ENCODE peak calls at places on chromosomes 11 and 22, in four cellular contexts. G, D, Z and E are unnamed samples.

GRCh38 chr11:119316729-119317591 is at the start of gene MCAM:
- DNase-seq in Z (no peak), G (no peak), D (peak; percentile 48), E (no peak)

GRCh38 chr11:135074397-135074998 is 662.5 kb upstream of the B3GAT1 start:
- DNase-seq in D (no peak), G (no peak), Z (peak; percentile 8), E (no peak)

GRCh38 chr11:16770016-16770415 is 31.6 kb downstream of the C11orf58 start:
- DNase-seq in G (no peak), D (no peak), Z (no peak), E (no peak)

GRCh38 chr11:126214446-126215240 is 3.1 kb downstream of the FAM118B start:
- DNase-seq in D (no peak), Z (peak; percentile 66), G (no peak), E (no peak)

GRCh38 chr11:122101625-122102291 is 14.3 kb downstream of the BLID start:
- DNase-seq in D (peak; percentile 85), G (no peak), Z (no peak), E (peak; percentile 19)

GRCh38 chr11:72162891-72163492 is 27.5 kb downstream of the FOLR3 start:
- DNase-seq in D (no peak), Z (no peak), G (no peak), E (no peak)

GRCh38 chr22:47618180-47618579 is 855.7 kb downstream of the TBC1D22A start:
- DNase-seq in G (no peak), Z (no peak), D (no peak), E (no peak)

GRCh38 chr22:28953399-28953798 is 70.0 kb downstream of the ZNRF3 start:
- DNase-seq in G (no peak), Z (no peak), D (no peak), E (no peak)

GRCh38 chr22:32655068-32655467 is 146.4 kb upstream of the TIMP3 start:
- DNase-seq in G (no peak), D (no peak), Z (no peak), E (no peak)

GRCh38 chr22:42937164-42937854 is 77.6 kb downstream of the PACSIN2 start:
- DNase-seq in D (peak; percentile 87), Z (no peak), G (no peak), E (no peak)

GRCh38 chr22:21105294-21105693 is 59.5 kb downstream of the LRRC74B start:
- DNase-seq in Z (no peak), G (no peak), D (no peak), E (no peak)

GRCh38 chr22:22403771-22404170 is 104.8 kb downstream of the ZNF280B start:
- DNase-seq in G (no peak), Z (no peak), D (no peak), E (no peak)

GRCh38 chr11:91773090-91773489 is 451.5 kb upstream of the FAT3 start:
- DNase-seq in Z (no peak), G (no peak), D (no peak), E (no peak)

GRCh38 chr11:72579816-72580647 is 94.2 kb downstream of the PDE2A start:
- DNase-seq in Z (no peak), G (no peak), D (no peak), E (no peak)

GRCh38 chr11:120792306-120792705 is 231.6 kb upstream of the TBCEL start:
- DNase-seq in G (no peak), D (no peak), Z (no peak), E (no peak)

GRCh38 chr11:135075740-135076139 is 663.7 kb upstream of the B3GAT1 start:
- DNase-seq in D (peak; percentile 5), Z (peak; percentile 77), G (no peak), E (no peak)

GRCh38 chr11:64234840-64235379 is 526 bp downstream of the VEGFB start:
- DNase-seq in G (peak; percentile 47), Z (no peak), D (no peak), E (no peak)
- TF ChIP-seq CTCF in G (no peak), Z (peak; percentile 14), D (peak; percentile 26), E (peak; percentile 33)

GRCh38 chr11:9851366-9851765 is 187.5 kb downstream of the SWAP70 start:
- DNase-seq in Z (no peak), G (no peak), D (peak; percentile 41), E (no peak)
- TF ChIP-seq CTCF in Z (no peak), G (no peak), D (no peak), E (no peak)

DNA sequence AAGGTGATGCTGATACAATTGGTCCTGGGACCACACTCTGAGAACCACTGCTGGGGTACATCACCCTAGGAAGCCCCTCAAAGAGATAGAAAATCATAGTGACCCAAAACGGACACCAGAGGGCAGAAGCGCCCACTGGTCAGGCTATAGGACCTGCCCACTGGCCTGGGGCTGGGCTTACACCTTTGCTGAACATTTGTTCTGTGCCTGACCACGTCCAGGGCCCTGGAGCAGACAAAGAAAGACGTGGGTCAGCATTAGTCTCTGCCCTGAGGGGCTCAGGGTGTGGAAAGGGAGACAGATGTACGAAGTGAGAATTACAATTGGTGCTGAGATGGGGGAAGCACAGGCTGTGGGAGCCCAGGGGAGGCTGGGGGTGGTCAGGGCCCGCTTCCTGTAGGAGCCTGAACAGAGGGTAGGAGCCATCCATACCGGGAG is 14.4 kb upstream of the SERPINH1 start:
- DNase-seq in G (no peak), Z (peak; percentile 6), D (peak; percentile 65), E (peak; percentile 78)
- TF ChIP-seq CTCF in G (peak; percentile 80), Z (peak; percentile 74), D (peak; percentile 82), E (peak; percentile 85)

GRCh38 chr11:57546869-57547518 is 9.6 kb downstream of the SMTNL1 start:
- DNase-seq in Z (no peak), D (peak; percentile 72), G (no peak), E (no peak)
- TF ChIP-seq CTCF in Z (no peak), D (peak; percentile 26), G (no peak), E (no peak)

GRCh38 chr11:61700221-61700620 is 20.0 kb downstream of the DAGLA start:
- DNase-seq in G (no peak), D (peak; percentile 51), Z (peak; percentile 88), E (no peak)

GRCh38 chr11:61701298-61701993 is 21.3 kb downstream of the DAGLA start:
- DNase-seq in Z (no peak), D (peak; percentile 16), G (no peak), E (no peak)

GRCh38 chr11:61698173-61698965 is 18.2 kb downstream of the DAGLA start:
- DNase-seq in D (no peak), G (no peak), Z (no peak), E (no peak)

GRCh38 chr11:61700720-61701119 is 20.5 kb downstream of the DAGLA start:
- DNase-seq in Z (no peak), G (no peak), D (no peak), E (no peak)

GRCh38 chr11:61699737-61700160 is 19.6 kb downstream of the DAGLA start:
- DNase-seq in G (no peak), D (no peak), Z (peak; percentile 80), E (no peak)
- TF ChIP-seq CTCF in G (no peak), D (no peak), Z (no peak), E (no peak)

GRCh38 chr22:49970528-49971231 is 10.1 kb downstream of the PIM3 start:
- DNase-seq in Z (no peak), G (peak; percentile 91), D (peak; percentile 97), E (peak; percentile 57)
- TF ChIP-seq CTCF in Z (no peak), G (no peak), D (no peak), E (no peak)

DNA sequence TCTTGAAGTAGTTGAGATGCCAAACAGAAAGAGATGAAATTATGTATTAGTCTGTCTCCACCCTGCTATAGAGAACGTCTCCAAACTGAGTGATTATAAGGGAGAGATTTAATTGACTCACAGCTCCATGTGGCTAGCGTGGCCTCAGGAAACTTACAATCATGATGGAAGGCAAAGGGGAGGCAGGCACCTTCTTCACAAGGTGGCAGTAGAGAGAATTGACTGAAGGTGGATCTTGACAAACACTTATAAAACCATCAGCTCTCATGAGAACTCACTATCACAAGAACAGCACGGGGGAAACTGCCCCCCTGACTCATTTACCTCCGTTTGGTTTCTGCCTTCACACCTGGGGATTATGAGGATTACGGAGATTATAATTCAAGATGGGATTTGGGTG is 794.0 kb downstream of the CNTN5 start:
- DNase-seq in Z (no peak), D (no peak), G (no peak), E (no peak)
- TF ChIP-seq CTCF in Z (peak; percentile 25), D (no peak), G (no peak), E (no peak)

DNA sequence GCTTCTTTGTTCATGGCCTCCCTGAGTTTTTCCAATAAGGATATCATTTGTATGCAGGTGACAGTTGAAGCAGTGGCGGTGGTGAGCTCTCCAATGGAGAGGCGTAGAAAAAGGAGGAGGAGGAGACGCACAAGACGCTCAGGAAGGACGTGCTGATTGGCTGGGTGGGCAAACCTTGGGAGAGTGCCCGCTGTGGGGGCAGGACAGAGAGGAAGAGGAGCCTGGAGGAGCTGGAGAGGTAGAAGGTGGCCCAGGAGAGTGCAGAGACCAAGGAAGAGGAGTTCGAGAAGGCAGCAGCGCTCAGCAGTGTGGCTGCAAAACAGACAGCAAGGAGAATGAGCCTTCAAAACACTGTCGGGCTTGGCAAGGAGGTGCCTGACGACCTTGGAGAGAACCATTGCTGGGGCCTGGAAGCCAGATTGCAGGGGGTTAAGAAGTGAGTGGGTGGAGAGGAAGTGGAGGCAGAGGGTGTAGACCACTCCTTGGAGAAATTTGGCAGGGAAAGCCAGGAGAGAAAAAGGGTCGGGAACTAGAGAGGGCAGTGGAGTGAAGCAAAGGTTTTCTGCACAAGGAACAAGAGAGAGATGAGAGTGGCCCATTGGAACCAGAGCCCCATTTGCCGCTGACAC is 7.5 kb downstream of the CLCF1 start:
- DNase-seq in Z (no peak), G (no peak), D (no peak), E (no peak)
- TF ChIP-seq CTCF in Z (no peak), G (no peak), D (no peak), E (no peak)

GRCh38 chr11:14835491-14836105 is 56.4 kb downstream of the CYP2R1 start:
- DNase-seq in Z (no peak), D (peak; percentile 41), G (no peak), E (no peak)

GRCh38 chr11:14842002-14842401 is 50.0 kb downstream of the CYP2R1 start:
- DNase-seq in G (no peak), Z (no peak), D (no peak), E (no peak)

DNA sequence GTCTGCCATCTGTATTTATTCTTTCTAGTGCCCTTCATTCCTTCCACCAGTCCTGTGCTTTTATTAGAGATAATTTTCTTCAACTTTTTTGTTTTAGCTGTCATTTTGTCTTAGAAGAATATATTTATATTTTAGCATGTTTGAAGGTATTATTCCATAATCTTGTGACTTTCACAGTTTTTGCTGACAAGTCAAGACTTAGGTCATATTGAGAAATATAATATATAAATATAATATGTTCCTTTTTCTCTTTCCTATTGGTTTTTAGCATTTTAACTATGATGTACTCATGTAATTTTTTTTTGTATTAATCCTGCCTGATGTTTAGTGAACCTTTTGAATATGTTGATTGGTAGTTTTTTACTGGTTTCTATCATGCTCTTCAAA is 55.9 kb downstream of the CYP2R1 start:
- DNase-seq in D (no peak), Z (no peak), G (no peak), E (no peak)
- TF ChIP-seq CTCF in D (no peak), Z (no peak), G (no peak), E (no peak)

GRCh38 chr11:117381988-117382387 is 54.3 kb downstream of the CEP164 start:
- DNase-seq in G (no peak), D (no peak), Z (no peak), E (no peak)
- TF ChIP-seq CTCF in G (no peak), D (no peak), Z (no peak), E (no peak)